ENCODE peak calls at places on chromosomes 13 and 19, in four cellular contexts. U is neural crest cell; S is HFFc6; V is CD8-positive, alpha-beta T cell. J is an unnamed sample.

GRCh38 chr19:2837430-2837829 is 3.8 kb upstream of the ZNF555 start:
- DNase-seq in U (no peak), S (no peak), V (no peak), J (no peak)

GRCh38 chr19:45474941-45475516 is 7.2 kb downstream of the FOSB start:
- DNase-seq in U (no peak), S (peak; percentile 59), V (no peak), J (no peak)

GRCh38 chr19:28290963-28291657 is 921.8 kb downstream of the UQCRFS1 start:
- DNase-seq in U (no peak), S (no peak), V (no peak), J (no peak)

GRCh38 chr13:82370306-82370705 is 1512.0 kb downstream of the SLITRK1 start:
- DNase-seq in U (no peak), S (peak; percentile 35), V (no peak), J (no peak)

GRCh38 chr13:93900735-93901134 is 578.7 kb downstream of the DCT start:
- DNase-seq in U (no peak), S (no peak), V (no peak), J (no peak)

GRCh38 chr13:95226051-95226450 is 75.2 kb downstream of the ABCC4 start:
- DNase-seq in U (no peak), S (no peak), V (no peak), J (no peak)

GRCh38 chr13:106416645-106417044 is 118.8 kb downstream of the EFNB2 start:
- DNase-seq in U (no peak), S (no peak), V (no peak), J (no peak)

GRCh38 chr19:40279120-40279551 is 6.0 kb downstream of the AKT2 start:
- DNase-seq in U (no peak), S (no peak), V (no peak), J (no peak)

GRCh38 chr13:45393941-45394570 is 24.1 kb downstream of the SLC25A30 start:
- DNase-seq in U (no peak), S (peak; percentile 25), V (no peak), J (no peak)

GRCh38 chr13:67267136-67267535 is 37.0 kb upstream of the PCDH9 start:
- DNase-seq in U (no peak), S (no peak), V (no peak), J (no peak)

GRCh38 chr19:41403181-41403970 is 5.8 kb downstream of the BCKDHA start:
- DNase-seq in U (no peak), S (no peak), V (no peak), J (no peak)

GRCh38 chr19:33086955-33087354 is 6.0 kb downstream of the GPATCH1 start:
- DNase-seq in U (no peak), S (no peak), V (no peak), J (no peak)

GRCh38 chr19:58581227-58582141 is 8.3 kb upstream of the MZF1 start:
- DNase-seq in U (peak; percentile 92), S (peak; percentile 78), V (peak; percentile 84), J (peak; percentile 73)

GRCh38 chr13:36959438-36960116 is 39.5 kb upstream of the SMAD9 start:
- DNase-seq in U (no peak), S (no peak), V (no peak), J (no peak)

GRCh38 chr19:11019824-11020223 is 59.0 kb downstream of the SMARCA4 start:
- DNase-seq in U (no peak), S (no peak), V (no peak), J (no peak)

GRCh38 chr13:83295684-83296083 is 586.6 kb downstream of the SLITRK1 start:
- DNase-seq in U (no peak), S (no peak), V (no peak), J (no peak)

GRCh38 chr13:65063753-65064152 is 2166.4 kb downstream of the PCDH9 start:
- DNase-seq in U (no peak), S (peak; percentile 20), V (no peak), J (no peak)

GRCh38 chr19:53957448-53958167 is 5.1 kb upstream of the CACNG8 start:
- DNase-seq in U (no peak), S (no peak), V (no peak), J (no peak)

GRCh38 chr13:26052136-26052736 is 420 bp upstream of the SHISA2 start:
- DNase-seq in U (no peak), S (no peak), V (no peak), J (no peak)

GRCh38 chr13:112001571-112001970 is 65.4 kb upstream of the SOX1 start:
- DNase-seq in U (no peak), S (no peak), V (no peak), J (no peak)

GRCh38 chr19:3402631-3403443 is 36.5 kb downstream of the NFIC start:
- DNase-seq in U (no peak), S (no peak), V (no peak), J (no peak)

GRCh38 chr19:45798995-45799517 is 6.4 kb upstream of the DMWD start:
- DNase-seq in U (peak; percentile 71), S (peak; percentile 83), V (peak; percentile 37), J (peak; percentile 54)

GRCh38 chr19:42366676-42367075 is 23.4 kb downstream of the CNFN start:
- DNase-seq in U (no peak), S (no peak), V (no peak), J (no peak)

GRCh38 chr13:67204731-67205130 is 25.4 kb downstream of the PCDH9 start:
- DNase-seq in U (no peak), S (no peak), V (no peak), J (no peak)

GRCh38 chr13:114146629-114147028 is 14.2 kb upstream of the RASA3 start:
- DNase-seq in U (no peak), S (no peak), V (no peak), J (no peak)
- TF ChIP-seq CTCF in U (no peak), S (no peak), V (no peak), J (no peak)

GRCh38 chr19:38277549-38277948 is 13.2 kb downstream of the SPINT2 start:
- DNase-seq in U (no peak), S (peak; percentile 41), V (no peak), J (no peak)

GRCh38 chr19:38277969-38278680 is 13.8 kb downstream of the SPINT2 start:
- DNase-seq in U (no peak), S (peak; percentile 57), V (no peak), J (no peak)

GRCh38 chr19:38276942-38277517 is 12.7 kb downstream of the SPINT2 start:
- DNase-seq in U (no peak), S (no peak), V (no peak), J (no peak)

GRCh38 chr19:38273499-38273898 is 9.1 kb downstream of the SPINT2 start:
- DNase-seq in U (no peak), S (no peak), V (no peak), J (no peak)

GRCh38 chr19:38274734-38275133 is 10.4 kb downstream of the SPINT2 start:
- DNase-seq in U (no peak), S (no peak), V (no peak), J (no peak)
- TF ChIP-seq CTCF in U (no peak), S (no peak), V (no peak), J (no peak)

DNA sequence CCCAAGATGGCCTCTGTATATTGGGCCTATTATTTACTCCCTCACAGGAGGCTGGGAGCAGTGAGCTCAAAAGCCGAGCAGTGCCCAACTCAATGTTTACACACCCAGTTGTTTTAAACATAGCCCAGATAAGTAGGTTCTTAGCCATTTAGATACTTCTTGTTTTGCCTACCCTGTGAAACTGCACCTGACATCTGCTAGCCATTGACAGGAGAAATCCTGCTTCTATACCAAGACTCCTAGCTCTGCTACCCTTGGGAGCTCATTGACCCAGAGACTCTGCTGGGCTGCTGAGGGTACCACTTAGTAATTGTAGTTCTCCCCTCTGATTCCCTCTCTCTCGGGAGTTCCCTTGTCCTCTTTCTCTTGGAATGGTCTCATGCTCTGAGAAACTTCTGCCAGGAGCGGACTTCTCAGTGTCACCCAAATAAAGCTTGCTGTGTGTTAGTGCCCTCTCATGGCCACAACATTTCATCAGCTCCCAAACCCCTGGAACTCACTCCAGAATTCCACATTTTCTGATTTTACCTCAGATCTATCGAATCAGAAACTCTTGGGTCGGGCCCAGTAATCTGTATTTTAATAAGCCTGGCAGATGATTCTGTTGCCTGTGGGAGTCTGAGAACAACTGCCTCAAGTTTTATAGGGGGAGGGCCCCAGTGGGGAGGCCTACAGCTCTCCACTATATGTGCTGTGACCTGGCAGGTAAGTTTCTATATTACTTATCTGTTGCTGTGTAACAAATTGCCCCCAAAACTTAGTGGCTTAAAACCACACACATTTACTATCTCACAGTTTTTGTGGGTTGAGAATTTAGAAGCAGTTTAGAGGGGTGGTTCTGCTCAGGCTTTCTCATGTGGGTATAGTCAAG is 221.1 kb downstream of the TDRD3 start:
- DNase-seq in U (no peak), S (peak; percentile 30), V (no peak), J (no peak)
- TF ChIP-seq CTCF in U (peak; percentile 44), S (peak; percentile 71), V (no peak), J (no peak)

GRCh38 chr13:20702945-20703784 is at the start of gene IL17D:
- DNase-seq in U (peak; percentile 33), S (no peak), V (peak; percentile 3), J (peak; percentile 40)
- TF ChIP-seq CTCF in U (no peak), S (peak; percentile 35), V (no peak), J (no peak)

GRCh38 chr13:42329239-42329638 is 57.3 kb downstream of the AKAP11 start:
- DNase-seq in U (no peak), S (no peak), V (no peak), J (no peak)

GRCh38 chr13:42330991-42331390 is 59.0 kb downstream of the AKAP11 start:
- DNase-seq in U (no peak), S (no peak), V (no peak), J (no peak)

GRCh38 chr13:42328672-42329071 is 56.7 kb downstream of the AKAP11 start:
- DNase-seq in U (no peak), S (no peak), V (no peak), J (no peak)

GRCh38 chr13:42322806-42323205 is 50.9 kb downstream of the AKAP11 start:
- DNase-seq in U (no peak), S (no peak), V (no peak), J (no peak)

GRCh38 chr13:42327725-42328124 is 55.8 kb downstream of the AKAP11 start:
- DNase-seq in U (no peak), S (no peak), V (no peak), J (no peak)
- TF ChIP-seq CTCF in U (no peak), S (no peak), V (no peak), J (no peak)

GRCh38 chr19:49133621-49134454 is 14.5 kb downstream of the PPFIA3 start:
- DNase-seq in U (no peak), S (no peak), V (no peak), J (no peak)
- TF ChIP-seq CTCF in U (no peak), S (no peak), V (no peak), J (no peak)

J was measured in activated B cell treated with CpG ODN at 0.5 μM for 24 hours.